ENCODE peak calls at places on chromosome 5, in seven cellular contexts. F is suprapubic skin, C is fibroblast of mammary gland, Q is mucosa of descending colon, D is H1, B is glutamatergic neuron, S is MCF 10A. I is an unnamed sample.

GRCh38 chr5:74386571-74387334 is 253.8 kb downstream of the ENC1 start:
- DNase-seq in F (no peak), C (peak; percentile 19), Q (no peak), D (no peak), B (no peak), S (no peak), I (no peak)

GRCh38 chr5:131171276-131171815 is 602 bp downstream of the LYRM7 start:
- DNase-seq in F (no peak), C (no peak), Q (no peak), D (no peak), B (no peak), S (peak; percentile 49), I (no peak)

GRCh38 chr5:145793574-145793973 is 41.6 kb downstream of the PRELID2 start:
- DNase-seq in F (no peak), C (no peak), Q (no peak), D (no peak), B (no peak), S (no peak), I (no peak)

GRCh38 chr5:116303340-116303739 is 218.5 kb downstream of the COMMD10 start:
- DNase-seq in F (no peak), C (peak; percentile 12), Q (no peak), D (no peak), B (no peak), S (no peak), I (no peak)

GRCh38 chr5:7385681-7386080 is 10.3 kb upstream of the ADCY2 start:
- DNase-seq in F (no peak), C (no peak), Q (no peak), D (no peak), B (no peak), S (no peak), I (no peak)

GRCh38 chr5:98911221-98912040 is 17.4 kb downstream of the CHD1 start:
- DNase-seq in F (no peak), C (no peak), Q (no peak), D (no peak), B (no peak), S (no peak), I (no peak)

GRCh38 chr5:36958612-36959011 is 82.0 kb downstream of the NIPBL start:
- DNase-seq in F (no peak), C (no peak), Q (no peak), D (no peak), B (no peak), S (no peak), I (no peak)

GRCh38 chr5:146606838-146607237 is 90.8 kb upstream of the GPR151 start:
- DNase-seq in F (no peak), C (no peak), Q (no peak), D (no peak), B (no peak), S (no peak), I (no peak)

GRCh38 chr5:158559643-158560042 is 540.1 kb downstream of the EBF1 start:
- DNase-seq in F (no peak), C (no peak), Q (no peak), D (no peak), B (no peak), S (no peak), I (no peak)

GRCh38 chr5:177426566-177427210 is at the start of gene GRK6:
- DNase-seq in F (peak; percentile 80), C (peak; percentile 25), Q (peak; percentile 90), D (no peak), B (peak; percentile 55), S (peak; percentile 68), I (peak; percentile 70)

GRCh38 chr5:141094481-141095262 is at the start of gene PCDHB2:
- DNase-seq in F (no peak), C (peak; percentile 53), Q (no peak), D (peak; percentile 84), B (peak; percentile 76), S (peak; percentile 70), I (no peak)

GRCh38 chr5:140214831-140215230 is 39.8 kb downstream of the CYSTM1 start:
- DNase-seq in F (no peak), C (peak; percentile 78), Q (no peak), D (no peak), B (no peak), S (peak; percentile 89), I (no peak)

GRCh38 chr5:68268363-68269130 is 53.0 kb downstream of the PIK3R1 start:
- DNase-seq in F (no peak), C (no peak), Q (no peak), D (no peak), B (no peak), S (peak; percentile 56), I (no peak)

GRCh38 chr5:57172466-57172961 is 1.3 kb upstream of the GPBP1 start:
- DNase-seq in F (no peak), C (no peak), Q (no peak), D (no peak), B (no peak), S (peak; percentile 20), I (no peak)

GRCh38 chr5:73093943-73094342 is 26.4 kb upstream of the TMEM171 start:
- DNase-seq in F (no peak), C (peak; percentile 76), Q (no peak), D (no peak), B (no peak), S (peak; percentile 81), I (no peak)

GRCh38 chr5:93055971-93056370 is 525.0 kb downstream of the NR2F1-AS1 start:
- DNase-seq in F (no peak), C (no peak), Q (no peak), D (no peak), B (no peak), S (no peak), I (no peak)

GRCh38 chr5:40080191-40080590 is 599.5 kb upstream of the PTGER4 start:
- DNase-seq in F (no peak), C (no peak), Q (no peak), D (no peak), B (no peak), S (no peak), I (no peak)

GRCh38 chr5:181187500-181188213 is 17.3 kb downstream of the TRIM7 start:
- DNase-seq in F (peak; percentile 92), C (peak; percentile 79), Q (no peak), D (peak; percentile 97), B (peak; percentile 81), S (peak; percentile 92), I (no peak)
- TF ChIP-seq CTCF in F (no peak), C (peak; percentile 34), Q (no peak), D (no peak), B (peak; percentile 48), S (peak; percentile 40), I (peak; percentile 74)

GRCh38 chr5:135203593-135204036 is 169.6 kb upstream of the PITX1 start:
- DNase-seq in F (no peak), C (peak; percentile 32), Q (no peak), D (no peak), B (no peak), S (peak; percentile 69), I (no peak)
- TF ChIP-seq CTCF in F (no peak), C (peak; percentile 62), Q (peak; percentile 17), D (peak; percentile 63), B (peak; percentile 22), S (peak; percentile 52), I (peak; percentile 59)

DNA sequence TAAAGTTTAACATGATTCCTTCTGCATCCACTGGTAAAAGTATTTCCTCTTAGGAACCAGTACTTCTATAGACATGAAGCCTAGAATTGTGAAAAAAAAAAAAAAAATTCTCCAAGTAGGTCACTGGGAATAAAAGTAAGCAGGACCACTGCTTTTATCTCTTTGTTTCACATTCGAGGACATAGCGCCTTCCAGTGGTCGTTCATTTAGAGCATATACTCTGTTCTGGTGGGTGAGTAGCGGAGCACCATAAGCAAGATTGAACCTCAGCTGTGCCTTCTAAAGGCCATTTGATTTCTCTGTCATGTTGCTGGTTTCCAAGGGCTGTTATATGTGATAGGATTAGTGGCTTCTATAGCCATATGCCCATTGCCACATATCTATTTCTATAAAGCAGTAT is 393.1 kb downstream of the TMEM232 start:
- DNase-seq in F (no peak), C (peak; percentile 37), Q (no peak), D (no peak), B (peak; percentile 27), S (peak; percentile 20), I (no peak)
- TF ChIP-seq CTCF in F (no peak), C (peak; percentile 28), Q (no peak), D (peak; percentile 82), B (peak; percentile 14), S (no peak), I (peak; percentile 41)

DNA sequence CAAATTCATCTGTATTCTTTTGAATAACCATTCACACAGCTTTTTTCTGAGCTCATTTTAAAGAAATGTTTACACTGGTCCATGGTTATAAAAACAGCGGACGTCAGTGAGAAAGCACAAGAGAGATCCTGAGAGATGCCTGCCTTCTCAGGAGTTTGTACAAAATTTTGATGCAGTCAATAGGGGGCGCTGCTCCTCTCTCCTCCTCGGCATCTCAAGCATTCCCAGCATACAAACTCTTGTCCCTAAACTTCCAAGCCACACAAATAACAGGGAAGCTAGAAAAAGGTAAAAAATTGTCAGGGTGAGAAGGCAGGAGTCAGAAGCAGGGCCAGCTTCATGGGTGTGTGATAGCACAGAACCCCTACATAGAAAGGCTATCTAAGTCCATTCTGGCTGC is 11.2 kb upstream of the CCDC152 start:
- DNase-seq in F (no peak), C (peak; percentile 11), Q (no peak), D (peak; percentile 83), B (no peak), S (peak; percentile 22), I (no peak)
- TF ChIP-seq CTCF in F (no peak), C (peak; percentile 52), Q (no peak), D (peak; percentile 79), B (peak; percentile 59), S (peak; percentile 34), I (peak; percentile 49)

GRCh38 chr5:170571331-170571731 is 67.5 kb downstream of the KCNIP1 start:
- DNase-seq in F (no peak), C (peak; percentile 37), Q (no peak), D (no peak), B (no peak), S (peak; percentile 36), I (no peak)

GRCh38 chr5:170572453-170572852 is 68.6 kb downstream of the KCNIP1 start:
- DNase-seq in F (no peak), C (peak; percentile 24), Q (no peak), D (no peak), B (no peak), S (no peak), I (no peak)

GRCh38 chr5:170571885-170572284 is 68.1 kb downstream of the KCNIP1 start:
- DNase-seq in F (no peak), C (no peak), Q (no peak), D (no peak), B (no peak), S (no peak), I (no peak)

GRCh38 chr5:170573660-170574059 is 69.8 kb downstream of the KCNIP1 start:
- DNase-seq in F (no peak), C (peak; percentile 10), Q (no peak), D (no peak), B (no peak), S (no peak), I (no peak)

GRCh38 chr5:170573119-170573518 is 69.3 kb downstream of the KCNIP1 start:
- DNase-seq in F (no peak), C (no peak), Q (no peak), D (no peak), B (no peak), S (no peak), I (no peak)
- TF ChIP-seq CTCF in F (no peak), C (no peak), Q (no peak), D (no peak), B (no peak), S (no peak), I (no peak)

I was measured in chondrocyte.